ENCODE peak calls at places on chromosomes 5 and 9, in nine cellular contexts. C is stimulated activated CD4-positive, alpha-beta T cell treated with anti-CD3 and anti-CD28 coated beads, TNF-alpha, amount 100 ng/mL, for 48 hours; Z is hippocampal formation; B is astrocyte of the spinal cord; H is T-helper 9 cell; V is activated CD4-positive, alpha-beta memory T cell treated with anti-CD3 and anti-CD28 coated beads, Interleukin-2, amount 10 ng/mL, durations not matched to agents 7 days and 5 days; N is heart left ventricle; F is K562; M is pons. U is an unnamed sample.

GRCh38 chr9:136495401-136495800 is 12.6 kb upstream of the SEC16A start:
- DNase-seq in C (no peak), Z (no peak), B (no peak), H (no peak), V (no peak), N (no peak), F (no peak), M (no peak), U (no peak)

GRCh38 chr5:143705416-143705815 is 106.5 kb upstream of the HMHB1 start:
- DNase-seq in C (no peak), Z (no peak), B (no peak), H (no peak), V (no peak), N (no peak), F (no peak), M (no peak), U (no peak)

GRCh38 chr5:38078161-38078560 is 180.2 kb upstream of the EGFLAM start:
- DNase-seq in C (no peak), Z (no peak), B (peak), H (no peak), V (no peak), N (no peak), F (no peak), M (no peak), U (no peak)

GRCh38 chr9:78985084-78985738 is 586.6 kb upstream of the TLE4 start:
- DNase-seq in C (no peak), Z (no peak), B (peak), H (no peak), V (no peak), N (no peak), F (no peak), M (no peak), U (no peak)

GRCh38 chr5:138972836-138973235 is 97.7 kb upstream of the LRRTM2 start:
- DNase-seq in C (no peak), Z (no peak), B (no peak), H (no peak), V (no peak), N (no peak), F (no peak), M (no peak), U (no peak)

GRCh38 chr9:34884732-34885131 is 73.4 kb upstream of the PHF24 start:
- DNase-seq in C (peak), Z (no peak), B (no peak), H (no peak), V (no peak), N (no peak), F (no peak), M (no peak), U (no peak)

GRCh38 chr5:6430418-6431028 is 18.1 kb upstream of the UBE2QL1 start:
- DNase-seq in C (no peak), Z (no peak), B (no peak), H (no peak), V (no peak), N (peak), F (no peak), M (no peak), U (no peak)

GRCh38 chr9:90504486-90504885 is 138.1 kb downstream of the DIRAS2 start:
- DNase-seq in C (no peak), Z (no peak), B (no peak), H (no peak), V (no peak), N (no peak), F (no peak), M (no peak), U (no peak)

GRCh38 chr9:124005372-124005771 is 6.2 kb upstream of the LHX2 start:
- DNase-seq in C (no peak), Z (no peak), B (no peak), H (no peak), V (no peak), N (no peak), F (no peak), M (no peak), U (no peak)

U was measured in HuH-7.